ENCODE peak calls at places on chromosome 2, in eight cellular contexts. J is GM12891, D is transverse colon, Q is HepG2, U is Panc1, N is breast epithelium, G is stomach, L is endothelial cell of umbilical vein. K is an unnamed sample.

GRCh38 chr2:155980941-155981561 is 351.5 kb downstream of the NR4A2 start:
- DNase-seq in D (no peak), J (no peak), Q (no peak), U (no peak), N (no peak), G (no peak), L (no peak), K (no peak)

GRCh38 chr2:127504552-127505460 is 21.5 kb downstream of the IWS1 start:
- DNase-seq in N (no peak), G (no peak), L (no peak), J (no peak), Q (no peak), D (no peak), U (no peak), K (no peak)

GRCh38 chr2:227703280-227703732 is 14.5 kb downstream of the SLC19A3 start:
- DNase-seq in J (no peak), L (no peak), N (no peak), U (no peak), Q (peak), G (no peak), D (no peak), K (no peak)

GRCh38 chr2:8119782-8120551 is 561.9 kb upstream of the ID2 start:
- DNase-seq in G (no peak), N (no peak), Q (peak), L (no peak), J (no peak), U (no peak), D (peak), K (no peak)

GRCh38 chr2:26455037-26455800 is 22.7 kb downstream of the OTOF start:
- DNase-seq in Q (no peak), L (no peak), G (no peak), U (no peak), D (no peak), N (no peak), J (no peak), K (no peak)

GRCh38 chr2:237885931-237886701 is 26.7 kb downstream of the RAMP1 start:
- DNase-seq in Q (no peak), U (no peak), D (peak), J (no peak), G (no peak), L (no peak), N (peak), K (no peak)

GRCh38 chr2:10371441-10372194 is 68.9 kb downstream of the HPCAL1 start:
- DNase-seq in L (no peak), D (no peak), Q (no peak), G (no peak), J (no peak), U (no peak), N (no peak), K (no peak)

GRCh38 chr2:241762933-241763369 is 13.7 kb upstream of the GAL3ST2 start:
- DNase-seq in D (peak), J (no peak), L (no peak), U (no peak), Q (no peak), G (no peak), N (no peak), K (peak)

GRCh38 chr2:133262888-133263287 is 305.4 kb downstream of the NCKAP5 start:
- DNase-seq in G (no peak), Q (no peak), D (no peak), U (no peak), L (no peak), J (no peak), N (no peak), K (no peak)

GRCh38 chr2:167509585-167509984 is 621.3 kb downstream of the XIRP2 start:
- DNase-seq in L (peak), U (peak), Q (peak), J (no peak), G (no peak), N (no peak), D (no peak), K (no peak)

GRCh38 chr2:33275689-33276444 is 200.6 kb upstream of the RASGRP3 start:
- DNase-seq in N (no peak), J (no peak), Q (peak), U (peak), L (peak), D (no peak), G (peak), K (no peak)

DNA sequence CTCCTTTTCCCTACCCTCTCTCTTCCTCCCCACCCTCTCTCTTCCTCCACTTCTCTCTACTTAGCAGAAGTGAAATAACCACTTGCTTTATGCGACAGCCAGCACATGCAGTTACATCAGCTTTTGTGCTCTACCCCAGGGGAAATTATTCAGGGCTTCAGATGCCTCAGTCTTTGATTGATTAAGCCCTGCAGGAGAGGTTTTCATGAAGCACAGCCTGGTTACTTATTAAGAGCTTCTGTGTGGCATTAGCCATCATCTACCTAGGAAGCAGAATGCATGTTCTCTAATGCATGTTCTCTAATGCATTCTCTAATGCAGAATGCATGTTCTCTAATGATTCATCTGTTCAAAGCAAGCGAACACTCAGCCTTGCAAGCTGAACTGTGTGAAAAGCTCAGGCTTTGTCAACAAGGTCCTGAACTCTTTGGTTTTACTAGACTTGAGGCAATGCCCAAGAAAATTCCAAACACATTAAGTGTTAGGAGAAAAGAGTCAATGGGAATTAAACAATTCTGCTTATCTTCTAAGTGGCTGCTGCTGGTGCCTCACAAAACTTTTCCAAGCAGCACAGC is 56.1 kb downstream of the LHCGR start:
- DNase-seq in Q (no peak), L (no peak), G (no peak), N (no peak), U (no peak), D (no peak), J (no peak), K (no peak)
- TF ChIP-seq POLR2AphosphoS5 in Q (no peak), L (no peak), G (no peak), N (no peak), U (no peak), D (no peak), J (no peak), K (no peak)

GRCh38 chr2:3101016-3101703 is 276.5 kb downstream of the EIPR1 start:
- DNase-seq in L (no peak), Q (no peak), U (no peak), N (no peak), D (no peak), J (no peak), G (no peak), K (no peak)
- TF ChIP-seq POLR2AphosphoS5 in L (no peak), Q (no peak), U (no peak), N (no peak), D (no peak), J (no peak), G (no peak), K (no peak)

GRCh38 chr2:40827371-40827770 is 375.5 kb upstream of the SLC8A1 start:
- DNase-seq in D (no peak), U (peak), N (no peak), Q (no peak), L (no peak), G (no peak), J (no peak), K (no peak)

DNA sequence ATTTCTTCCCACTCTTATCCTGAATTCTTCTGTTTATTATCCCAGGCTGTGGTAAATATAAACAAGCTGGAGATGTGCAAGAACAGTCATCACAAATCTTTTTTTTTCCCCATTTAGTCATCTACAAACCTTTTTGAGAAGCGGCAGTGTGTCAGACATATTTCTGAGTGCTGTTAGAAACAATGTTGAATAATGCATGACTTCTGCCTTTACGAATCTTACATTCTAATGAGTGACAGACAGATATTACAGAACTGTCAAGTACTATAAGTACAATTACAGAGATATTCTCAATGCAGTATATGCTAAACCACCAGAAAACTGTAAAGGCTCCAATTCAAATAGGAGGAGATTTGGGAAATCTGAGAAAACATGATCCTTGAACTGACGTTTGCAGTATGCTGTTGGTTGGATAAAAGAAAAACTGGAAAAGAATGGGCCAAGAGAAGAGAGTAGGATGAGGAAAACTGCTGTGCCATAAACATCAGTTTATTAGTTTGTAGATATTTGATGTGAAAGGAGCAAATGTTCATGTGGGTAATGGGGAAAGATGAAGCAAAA is 379.5 kb upstream of the SLC8A1 start:
- DNase-seq in Q (no peak), U (no peak), D (no peak), J (no peak), G (no peak), N (no peak), L (no peak), K (no peak)
- TF ChIP-seq POLR2AphosphoS5 in Q (no peak), U (no peak), D (no peak), J (no peak), G (no peak), N (no peak), L (no peak), K (no peak)

GRCh38 chr2:182359027-182360011 is 67.5 kb downstream of the PDE1A start:
- DNase-seq in J (no peak), N (no peak), G (no peak), D (no peak), U (no peak), Q (no peak), L (peak), K (no peak)
- TF ChIP-seq POLR2AphosphoS5 in J (no peak), N (no peak), G (no peak), D (no peak), U (no peak), Q (no peak), L (no peak), K (no peak)

DNA sequence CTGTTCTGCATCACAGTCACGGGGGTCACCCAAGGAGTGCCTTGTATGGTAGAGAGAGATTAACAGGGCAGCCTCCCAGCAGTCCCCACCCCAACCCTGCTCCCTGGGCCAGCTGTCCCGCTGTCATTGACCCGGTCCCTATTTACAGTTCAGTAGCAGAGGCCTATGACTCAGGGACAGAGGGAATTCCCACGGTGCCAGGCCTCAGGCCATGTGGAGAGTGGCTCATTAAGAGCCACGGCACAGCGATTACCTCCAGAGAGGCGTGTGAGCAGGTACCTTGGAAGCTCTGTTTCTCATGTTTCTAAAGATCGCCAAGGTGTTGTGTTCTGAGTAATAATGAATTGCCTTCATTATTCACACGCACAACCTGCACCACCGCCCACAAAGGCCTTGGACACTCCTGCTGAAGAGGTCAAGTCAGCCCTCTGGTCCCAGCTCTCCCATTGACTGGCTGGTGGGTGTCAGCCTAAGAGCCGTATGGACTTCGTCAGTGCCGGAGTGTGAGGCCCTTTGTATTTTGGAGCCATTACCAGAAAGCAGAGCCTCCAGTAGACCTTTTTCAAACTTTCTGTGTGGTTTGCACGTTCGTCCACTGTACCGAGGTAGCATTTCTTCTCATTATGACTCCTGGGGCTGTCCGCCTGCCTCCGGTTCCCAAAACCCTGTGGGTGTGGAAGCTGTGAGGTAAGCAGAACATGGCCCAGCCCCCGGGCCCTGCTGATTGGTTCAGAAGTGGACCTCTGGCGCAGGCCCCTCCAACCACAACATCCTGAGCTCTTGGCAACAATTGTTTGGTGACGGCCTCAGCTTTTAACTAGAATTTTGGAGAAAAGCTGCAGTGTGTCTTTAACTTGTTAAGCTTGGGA is 47.0 kb downstream of the SERTAD2 start:
- DNase-seq in N (peak), J (peak), U (no peak), Q (peak), G (peak), L (no peak), D (peak), K (peak)
- TF ChIP-seq POLR2AphosphoS5 in N (no peak), J (no peak), U (no peak), Q (no peak), G (peak), L (no peak), D (peak), K (no peak)